ENCODE peak calls at places on chromosomes 12 and 14, in four cellular contexts. One of them, this sample, is unnamed. For H3K27me3, the result is how much of the 10 kb centered on the place peaks cover.

GRCh38 chr12:11716794-11717532 is 67.5 kb downstream of the ETV6 start:
- DNase-seq in suprapubic skin: no peak
- DNase-seq in stomach: no peak
- DNase-seq in tibial nerve: no peak
- DNase-seq in this sample: no peak

GRCh38 chr14:100603341-100604125 is 16.3 kb upstream of the BEGAIN start:
- DNase-seq in suprapubic skin: peak
- DNase-seq in stomach: no peak
- DNase-seq in tibial nerve: no peak
- DNase-seq in this sample: no peak

GRCh38 chr12:30797689-30798088 is 42.9 kb upstream of the CAPRIN2 start:
- DNase-seq in suprapubic skin: no peak
- DNase-seq in stomach: no peak
- DNase-seq in tibial nerve: no peak
- DNase-seq in this sample: no peak

GRCh38 chr12:47767197-47767724 is 5.8 kb upstream of the SLC48A1 start:
- DNase-seq in suprapubic skin: no peak
- DNase-seq in stomach: peak
- DNase-seq in tibial nerve: no peak
- DNase-seq in this sample: peak

GRCh38 chr14:34685819-34686428 is 28.5 kb downstream of the CFL2 start:
- DNase-seq in suprapubic skin: no peak
- DNase-seq in stomach: no peak
- DNase-seq in tibial nerve: no peak
- DNase-seq in this sample: no peak

GRCh38 chr12:90262261-90262660 is 553.6 kb upstream of the ATP2B1 start:
- DNase-seq in suprapubic skin: no peak
- DNase-seq in stomach: no peak
- DNase-seq in tibial nerve: no peak
- DNase-seq in this sample: no peak

GRCh38 chr12:68237068-68237467 is 11.5 kb upstream of the IL26 start:
- DNase-seq in suprapubic skin: no peak
- DNase-seq in stomach: no peak
- DNase-seq in tibial nerve: no peak
- DNase-seq in this sample: no peak

GRCh38 chr12:25058619-25059018 is 109.7 kb upstream of the BCAT1 start:
- DNase-seq in suprapubic skin: no peak
- DNase-seq in stomach: no peak
- DNase-seq in tibial nerve: no peak
- DNase-seq in this sample: no peak

GRCh38 chr12:53931844-53932581 is 6.6 kb upstream of the HOXC13 start:
- DNase-seq in suprapubic skin: no peak
- DNase-seq in stomach: no peak
- DNase-seq in tibial nerve: no peak
- DNase-seq in this sample: no peak

GRCh38 chr12:131543040-131543439 is 167.8 kb upstream of the SFSWAP start:
- DNase-seq in suprapubic skin: no peak
- DNase-seq in stomach: no peak
- DNase-seq in tibial nerve: no peak
- DNase-seq in this sample: no peak

GRCh38 chr14:54593860-54594259 is 26.9 kb downstream of the SAMD4A start:
- DNase-seq in suprapubic skin: no peak
- DNase-seq in stomach: no peak
- DNase-seq in tibial nerve: no peak
- DNase-seq in this sample: no peak

GRCh38 chr12:109131522-109132050 is 15.2 kb downstream of the ACACB start:
- DNase-seq in suprapubic skin: no peak
- DNase-seq in stomach: no peak
- DNase-seq in tibial nerve: no peak
- DNase-seq in this sample: peak

GRCh38 chr12:21649034-21649433 is 8.6 kb downstream of the LDHB start:
- DNase-seq in suprapubic skin: no peak
- DNase-seq in stomach: no peak
- DNase-seq in tibial nerve: no peak
- DNase-seq in this sample: no peak

GRCh38 chr12:109052415-109053323 is at the start of gene USP30:
- DNase-seq in suprapubic skin: peak
- DNase-seq in stomach: peak
- DNase-seq in tibial nerve: peak
- DNase-seq in this sample: peak

GRCh38 chr12:25767613-25768012 is 190.9 kb upstream of the RASSF8 start:
- DNase-seq in suprapubic skin: no peak
- DNase-seq in stomach: no peak
- DNase-seq in tibial nerve: no peak
- DNase-seq in this sample: no peak

GRCh38 chr14:72608391-72609204 is 285.3 kb downstream of the DPF3 start:
- DNase-seq in suprapubic skin: no peak
- DNase-seq in stomach: no peak
- DNase-seq in tibial nerve: no peak
- DNase-seq in this sample: no peak

GRCh38 chr12:69405466-69405865 is 45.9 kb downstream of the YEATS4 start:
- DNase-seq in suprapubic skin: no peak
- DNase-seq in stomach: no peak
- DNase-seq in tibial nerve: no peak
- DNase-seq in this sample: no peak

GRCh38 chr14:41222581-41222980 is 384.1 kb upstream of the LRFN5 start:
- DNase-seq in suprapubic skin: no peak
- DNase-seq in stomach: no peak
- DNase-seq in tibial nerve: no peak
- DNase-seq in this sample: no peak

GRCh38 chr14:21093769-21094681 is 4.4 kb downstream of the ZNF219 start:
- DNase-seq in suprapubic skin: no peak
- DNase-seq in stomach: no peak
- DNase-seq in tibial nerve: no peak
- DNase-seq in this sample: no peak

GRCh38 chr12:124727244-124727673 is 136.4 kb downstream of the SCARB1 start:
- DNase-seq in suprapubic skin: peak
- DNase-seq in stomach: peak
- DNase-seq in tibial nerve: peak
- DNase-seq in this sample: peak

GRCh38 chr12:121038861-121039654 is at the start of gene OASL:
- DNase-seq in suprapubic skin: no peak
- DNase-seq in stomach: peak
- DNase-seq in tibial nerve: peak
- DNase-seq in this sample: peak

GRCh38 chr12:117069926-117070900 is 29.0 kb downstream of the TESC start:
- DNase-seq in suprapubic skin: no peak
- DNase-seq in stomach: peak
- DNase-seq in tibial nerve: no peak
- DNase-seq in this sample: no peak

GRCh38 chr12:89280833-89281533 is 71.3 kb downstream of the DUSP6 start:
- DNase-seq in suprapubic skin: no peak
- DNase-seq in stomach: no peak
- DNase-seq in tibial nerve: no peak
- DNase-seq in this sample: no peak

GRCh38 chr14:41986726-41987125 is 380.1 kb downstream of the LRFN5 start:
- DNase-seq in suprapubic skin: no peak
- DNase-seq in stomach: no peak
- DNase-seq in tibial nerve: no peak
- DNase-seq in this sample: no peak

GRCh38 chr14:59707778-59708635 is 131.4 kb upstream of the CCDC175 start:
- DNase-seq in suprapubic skin: no peak
- DNase-seq in stomach: no peak
- DNase-seq in tibial nerve: no peak
- DNase-seq in this sample: no peak

GRCh38 chr12:65637774-65638173 is 186.5 kb upstream of the HMGA2 start:
- DNase-seq in suprapubic skin: no peak
- DNase-seq in stomach: no peak
- DNase-seq in tibial nerve: no peak
- DNase-seq in this sample: no peak

GRCh38 chr12:26233620-26234019 is 38.2 kb downstream of the SSPN start:
- DNase-seq in suprapubic skin: no peak
- DNase-seq in stomach: no peak
- DNase-seq in tibial nerve: no peak
- DNase-seq in this sample: no peak

GRCh38 chr12:80780746-80781145 is 64.0 kb downstream of the MYF5 start:
- DNase-seq in suprapubic skin: no peak
- DNase-seq in stomach: no peak
- DNase-seq in tibial nerve: no peak
- DNase-seq in this sample: no peak

GRCh38 chr14:68137704-68138619 is 318.4 kb downstream of the RAD51B start:
- DNase-seq in suprapubic skin: peak
- DNase-seq in stomach: peak
- DNase-seq in tibial nerve: peak
- DNase-seq in this sample: peak

GRCh38 chr12:102569803-102570202 is 89.4 kb upstream of the IGF1 start:
- DNase-seq in suprapubic skin: no peak
- DNase-seq in stomach: no peak
- DNase-seq in tibial nerve: no peak
- DNase-seq in this sample: no peak

GRCh38 chr12:119183942-119184695 is 5.4 kb downstream of the HSPB8 start:
- DNase-seq in suprapubic skin: no peak
- DNase-seq in stomach: no peak
- DNase-seq in tibial nerve: no peak
- DNase-seq in this sample: no peak

GRCh38 chr12:131065801-131066200 is 112.1 kb downstream of the ADGRD1 start:
- DNase-seq in suprapubic skin: peak
- DNase-seq in stomach: no peak
- DNase-seq in tibial nerve: no peak
- DNase-seq in this sample: no peak

GRCh38 chr12:51832708-51833107 is 15.8 kb downstream of the FIGNL2 start:
- DNase-seq in suprapubic skin: no peak
- DNase-seq in stomach: no peak
- DNase-seq in tibial nerve: no peak
- DNase-seq in this sample: no peak

GRCh38 chr12:1607940-1608782 is 13.8 kb upstream of the FBXL14 start:
- DNase-seq in suprapubic skin: no peak
- DNase-seq in stomach: no peak
- DNase-seq in tibial nerve: no peak
- DNase-seq in this sample: no peak

GRCh38 chr14:91336093-91336450 is 81.5 kb downstream of the CCDC88C start:
- DNase-seq in suprapubic skin: no peak
- DNase-seq in stomach: no peak
- DNase-seq in tibial nerve: no peak
- DNase-seq in this sample: no peak
- H3K27me3 ChIP-seq in suprapubic skin: under half
- H3K27me3 ChIP-seq in stomach: under half
- H3K27me3 ChIP-seq in tibial nerve: under half
- H3K27me3 ChIP-seq in this sample: under half

DNA sequence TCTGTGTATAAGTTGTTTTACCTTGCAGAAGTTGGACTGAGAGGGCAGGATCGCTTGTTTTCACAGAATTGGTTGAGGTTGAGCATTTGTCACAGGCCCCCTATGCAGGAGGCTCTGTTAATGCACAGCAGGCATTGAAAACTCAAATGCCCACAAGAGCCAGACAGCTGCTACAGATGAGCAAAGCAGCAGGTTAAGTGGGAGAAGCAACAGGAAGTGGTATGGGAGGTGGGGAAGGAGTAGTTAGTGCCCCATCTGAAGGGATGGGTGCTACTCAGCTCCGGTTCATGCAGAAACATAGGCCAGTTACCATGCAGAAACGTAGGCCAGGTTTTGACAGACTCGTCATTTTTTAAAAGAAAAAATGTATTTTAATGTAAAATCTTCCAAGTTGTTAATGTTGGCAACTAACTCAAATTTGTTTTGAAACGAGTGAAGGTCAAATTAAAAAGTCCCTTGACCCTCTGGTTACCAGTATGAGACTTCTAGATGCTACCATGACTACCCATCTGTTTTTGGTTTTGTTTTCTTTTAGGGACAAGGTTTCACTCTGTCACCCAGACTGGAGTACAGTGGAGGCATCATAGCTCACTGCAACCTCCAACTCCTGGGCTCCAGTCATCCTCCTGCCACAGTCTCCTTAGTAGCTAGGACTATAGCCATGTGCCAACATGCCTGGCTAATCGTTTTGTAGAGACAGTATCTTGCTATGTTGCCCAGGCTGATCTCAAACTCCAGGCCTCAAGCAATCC is 84.7 kb upstream of the FRMD6 start:
- DNase-seq in suprapubic skin: no peak
- DNase-seq in stomach: no peak
- DNase-seq in tibial nerve: no peak
- DNase-seq in this sample: no peak
- TF ChIP-seq EP300 in suprapubic skin: no peak
- TF ChIP-seq EP300 in stomach: no peak
- TF ChIP-seq EP300 in tibial nerve: no peak
- TF ChIP-seq EP300 in this sample: no peak

GRCh38 chr14:93184391-93185332 is at the start of the genes LYSET and MOAP1:
- DNase-seq in suprapubic skin: peak
- DNase-seq in stomach: peak
- DNase-seq in tibial nerve: peak
- DNase-seq in this sample: peak
- TF ChIP-seq CTCF in suprapubic skin: no peak
- TF ChIP-seq CTCF in stomach: peak
- TF ChIP-seq CTCF in tibial nerve: no peak
- TF ChIP-seq CTCF in this sample: peak

GRCh38 chr12:5434647-5434968 is 2.7 kb downstream of the NTF3 start:
- DNase-seq in suprapubic skin: no peak
- DNase-seq in stomach: no peak
- DNase-seq in tibial nerve: no peak
- DNase-seq in this sample: no peak

GRCh38 chr12:5435161-5435560 is 3.3 kb downstream of the NTF3 start:
- DNase-seq in suprapubic skin: no peak
- DNase-seq in stomach: no peak
- DNase-seq in tibial nerve: no peak
- DNase-seq in this sample: no peak

GRCh38 chr12:5432011-5432400 is at the start of gene NTF3:
- DNase-seq in suprapubic skin: no peak
- DNase-seq in stomach: no peak
- DNase-seq in tibial nerve: no peak
- DNase-seq in this sample: no peak

GRCh38 chr12:5433840-5434646 is 2.1 kb downstream of the NTF3 start:
- DNase-seq in suprapubic skin: no peak
- DNase-seq in stomach: no peak
- DNase-seq in tibial nerve: no peak
- DNase-seq in this sample: no peak

GRCh38 chr12:5433081-5433839 is 1.4 kb downstream of the NTF3 start:
- DNase-seq in suprapubic skin: no peak
- DNase-seq in stomach: no peak
- DNase-seq in tibial nerve: no peak
- DNase-seq in this sample: no peak
- H3K27me3 ChIP-seq in suprapubic skin: half or more
- H3K27me3 ChIP-seq in stomach: under half
- H3K27me3 ChIP-seq in tibial nerve: half or more
- H3K27me3 ChIP-seq in this sample: under half